ENCODE peak calls at places on chromosomes 5 and 9, in eight cellular contexts. One of them, this sample, is unnamed.

GRCh38 chr9:106621299-106621920 is 241.6 kb upstream of the ZNF462 start:
- DNase-seq in astrocyte of the spinal cord: peak; percentile 15
- DNase-seq in activated CD8-positive, alpha-beta memory T cell treated with anti-CD3 and anti-CD28 coated beads, Interleukin-2, amount 50 U/mL, for 48 hours: no peak
- DNase-seq in neural crest cell: peak; percentile 16
- DNase-seq in Right ventricle myocardium superior: no peak
- DNase-seq in AG08395: peak; percentile 4
- DNase-seq in endothelial cell: no peak
- DNase-seq in HT1080: no peak
- DNase-seq in this sample: no peak

GRCh38 chr5:159825551-159826051 is 90.7 kb upstream of the ADRA1B start:
- DNase-seq in AG08395: no peak
- DNase-seq in activated CD8-positive, alpha-beta memory T cell treated with anti-CD3 and anti-CD28 coated beads, Interleukin-2, amount 50 U/mL, for 48 hours: no peak
- DNase-seq in HT1080: peak; percentile 44
- DNase-seq in astrocyte of the spinal cord: peak; percentile 51
- DNase-seq in Right ventricle myocardium superior: no peak
- DNase-seq in neural crest cell: no peak
- DNase-seq in endothelial cell: no peak
- DNase-seq in this sample: peak; percentile 83

GRCh38 chr5:8829322-8830029 is 716.4 kb downstream of the SEMA5A start:
- DNase-seq in AG08395: peak; percentile 94
- DNase-seq in neural crest cell: no peak
- DNase-seq in Right ventricle myocardium superior: no peak
- DNase-seq in endothelial cell: no peak
- DNase-seq in HT1080: peak; percentile 100
- DNase-seq in activated CD8-positive, alpha-beta memory T cell treated with anti-CD3 and anti-CD28 coated beads, Interleukin-2, amount 50 U/mL, for 48 hours: no peak
- DNase-seq in astrocyte of the spinal cord: peak; percentile 98
- DNase-seq in this sample: no peak

GRCh38 chr9:133356391-133357091 is at the start of the genes SURF1 and SURF2:
- DNase-seq in activated CD8-positive, alpha-beta memory T cell treated with anti-CD3 and anti-CD28 coated beads, Interleukin-2, amount 50 U/mL, for 48 hours: peak; percentile 93
- DNase-seq in endothelial cell: peak; percentile 69
- DNase-seq in Right ventricle myocardium superior: peak; percentile 95
- DNase-seq in HT1080: peak; percentile 65
- DNase-seq in astrocyte of the spinal cord: peak; percentile 76
- DNase-seq in AG08395: peak; percentile 91
- DNase-seq in neural crest cell: peak; percentile 78
- DNase-seq in this sample: peak; percentile 93

GRCh38 chr9:2163231-2163885 is 148.2 kb downstream of the SMARCA2 start:
- DNase-seq in AG08395: no peak
- DNase-seq in activated CD8-positive, alpha-beta memory T cell treated with anti-CD3 and anti-CD28 coated beads, Interleukin-2, amount 50 U/mL, for 48 hours: no peak
- DNase-seq in HT1080: no peak
- DNase-seq in neural crest cell: no peak
- DNase-seq in endothelial cell: no peak
- DNase-seq in astrocyte of the spinal cord: no peak
- DNase-seq in Right ventricle myocardium superior: no peak
- DNase-seq in this sample: no peak

GRCh38 chr5:156683509-156683908 is 166.6 kb upstream of the PPP1R2B start:
- DNase-seq in neural crest cell: no peak
- DNase-seq in endothelial cell: no peak
- DNase-seq in Right ventricle myocardium superior: no peak
- DNase-seq in HT1080: no peak
- DNase-seq in astrocyte of the spinal cord: no peak
- DNase-seq in AG08395: no peak
- DNase-seq in activated CD8-positive, alpha-beta memory T cell treated with anti-CD3 and anti-CD28 coated beads, Interleukin-2, amount 50 U/mL, for 48 hours: no peak
- DNase-seq in this sample: no peak

GRCh38 chr9:35341585-35341984 is 148.3 kb upstream of the RUSC2 start:
- DNase-seq in astrocyte of the spinal cord: peak; percentile 45
- DNase-seq in HT1080: peak; percentile 41
- DNase-seq in activated CD8-positive, alpha-beta memory T cell treated with anti-CD3 and anti-CD28 coated beads, Interleukin-2, amount 50 U/mL, for 48 hours: no peak
- DNase-seq in AG08395: peak; percentile 85
- DNase-seq in Right ventricle myocardium superior: peak; percentile 82
- DNase-seq in neural crest cell: no peak
- DNase-seq in endothelial cell: no peak
- DNase-seq in this sample: peak; percentile 39

GRCh38 chr5:15834596-15835245 is 334.7 kb downstream of the FBXL7 start:
- DNase-seq in endothelial cell: no peak
- DNase-seq in AG08395: peak; percentile 44
- DNase-seq in HT1080: peak; percentile 77
- DNase-seq in Right ventricle myocardium superior: no peak
- DNase-seq in astrocyte of the spinal cord: peak; percentile 84
- DNase-seq in neural crest cell: no peak
- DNase-seq in activated CD8-positive, alpha-beta memory T cell treated with anti-CD3 and anti-CD28 coated beads, Interleukin-2, amount 50 U/mL, for 48 hours: no peak
- DNase-seq in this sample: no peak

GRCh38 chr9:126914458-126915280 is at the start of gene RALGPS1:
- DNase-seq in activated CD8-positive, alpha-beta memory T cell treated with anti-CD3 and anti-CD28 coated beads, Interleukin-2, amount 50 U/mL, for 48 hours: peak; percentile 91
- DNase-seq in neural crest cell: peak; percentile 88
- DNase-seq in AG08395: peak; percentile 99
- DNase-seq in astrocyte of the spinal cord: peak; percentile 95
- DNase-seq in endothelial cell: peak; percentile 94
- DNase-seq in Right ventricle myocardium superior: peak; percentile 97
- DNase-seq in HT1080: peak; percentile 93
- DNase-seq in this sample: peak; percentile 97

GRCh38 chr5:128579669-128580068 is 41.6 kb upstream of the FBN2 start:
- DNase-seq in neural crest cell: no peak
- DNase-seq in astrocyte of the spinal cord: peak; percentile 12
- DNase-seq in activated CD8-positive, alpha-beta memory T cell treated with anti-CD3 and anti-CD28 coated beads, Interleukin-2, amount 50 U/mL, for 48 hours: no peak
- DNase-seq in AG08395: no peak
- DNase-seq in HT1080: no peak
- DNase-seq in endothelial cell: no peak
- DNase-seq in Right ventricle myocardium superior: no peak
- DNase-seq in this sample: no peak

GRCh38 chr5:54693936-54694510 is 176.5 kb downstream of the SNX18 start:
- DNase-seq in HT1080: no peak
- DNase-seq in astrocyte of the spinal cord: no peak
- DNase-seq in Right ventricle myocardium superior: peak; percentile 40
- DNase-seq in activated CD8-positive, alpha-beta memory T cell treated with anti-CD3 and anti-CD28 coated beads, Interleukin-2, amount 50 U/mL, for 48 hours: no peak
- DNase-seq in AG08395: no peak
- DNase-seq in neural crest cell: no peak
- DNase-seq in endothelial cell: no peak
- DNase-seq in this sample: no peak

GRCh38 chr5:91171322-91171721 is 211.8 kb downstream of the ARRDC3 start:
- DNase-seq in endothelial cell: no peak
- DNase-seq in neural crest cell: no peak
- DNase-seq in AG08395: no peak
- DNase-seq in activated CD8-positive, alpha-beta memory T cell treated with anti-CD3 and anti-CD28 coated beads, Interleukin-2, amount 50 U/mL, for 48 hours: no peak
- DNase-seq in Right ventricle myocardium superior: no peak
- DNase-seq in HT1080: no peak
- DNase-seq in astrocyte of the spinal cord: no peak
- DNase-seq in this sample: no peak

GRCh38 chr5:6246820-6247437 is 131.4 kb downstream of the MED10 start:
- DNase-seq in neural crest cell: no peak
- DNase-seq in endothelial cell: no peak
- DNase-seq in activated CD8-positive, alpha-beta memory T cell treated with anti-CD3 and anti-CD28 coated beads, Interleukin-2, amount 50 U/mL, for 48 hours: no peak
- DNase-seq in Right ventricle myocardium superior: no peak
- DNase-seq in astrocyte of the spinal cord: peak; percentile 38
- DNase-seq in AG08395: no peak
- DNase-seq in HT1080: peak; percentile 39
- DNase-seq in this sample: no peak